ENCODE peak calls at places on chromosomes 6 and 20, in nine cellular contexts. O is HT-29; C is retina; D is IMR-90; T is fibroblast of pulmonary artery; U is fibroblast of lung; S is Daoy; M is HFFc6; R is stimulated activated CD4-positive, alpha-beta T cell treated with anti-CD3 and anti-CD28 coated beads, Interleukin-1b, Interleukin-23, amount 100 ng/mL, for 24 hours. J is an unnamed sample.

GRCh38 chr6:13488015-13488895 is 855 bp upstream of the GFOD1 start:
- DNase-seq in O (no peak), C (peak), D (peak), T (peak), U (peak), S (peak), M (no peak), R (no peak), J (no peak)

GRCh38 chr6:121516331-121516730 is 80.9 kb downstream of the GJA1 start:
- DNase-seq in O (no peak), C (no peak), D (peak), T (no peak), U (peak), S (peak), M (peak), R (no peak), J (no peak)

GRCh38 chr20:63920226-63920625 is 25.3 kb downstream of the DNAJC5 start:
- DNase-seq in O (no peak), C (no peak), D (no peak), T (no peak), U (no peak), S (no peak), M (no peak), R (no peak), J (no peak)

GRCh38 chr6:71465096-71465495 is 176.5 kb downstream of the OGFRL1 start:
- DNase-seq in O (no peak), C (no peak), D (no peak), T (no peak), U (no peak), S (no peak), M (no peak), R (no peak), J (no peak)

GRCh38 chr6:44508646-44509045 is 121.1 kb downstream of the CDC5L start:
- DNase-seq in O (no peak), C (no peak), D (peak), T (no peak), U (peak), S (peak), M (peak), R (no peak), J (no peak)

GRCh38 chr6:110323004-110323657 is 35.0 kb downstream of the METTL24 start:
- DNase-seq in O (no peak), C (peak), D (no peak), T (no peak), U (no peak), S (no peak), M (no peak), R (no peak), J (no peak)

GRCh38 chr6:16045238-16045637 is 83.6 kb upstream of the MYLIP start:
- DNase-seq in O (no peak), C (no peak), D (no peak), T (no peak), U (no peak), S (no peak), M (no peak), R (no peak), J (no peak)

GRCh38 chr6:125794342-125795137 is 3.8 kb downstream of the NCOA7 start:
- DNase-seq in O (peak), C (no peak), D (peak), T (peak), U (no peak), S (no peak), M (no peak), R (no peak), J (no peak)

GRCh38 chr6:170074907-170075306 is 216.0 kb downstream of the DLL1 start:
- DNase-seq in O (no peak), C (no peak), D (no peak), T (no peak), U (no peak), S (no peak), M (no peak), R (no peak), J (no peak)

GRCh38 chr20:21182832-21183563 is 57.1 kb downstream of the KIZ start:
- DNase-seq in O (peak), C (no peak), D (peak), T (peak), U (peak), S (peak), M (peak), R (no peak), J (no peak)

GRCh38 chr6:158923801-158924498 is 76.1 kb downstream of the RSPH3 start:
- DNase-seq in O (no peak), C (no peak), D (peak), T (no peak), U (peak), S (no peak), M (peak), R (no peak), J (no peak)

GRCh38 chr20:47209982-47210381 is 146.5 kb downstream of the ZMYND8 start:
- DNase-seq in O (no peak), C (no peak), D (no peak), T (no peak), U (no peak), S (no peak), M (no peak), R (no peak), J (no peak)

GRCh38 chr6:23414204-23414501 is 711.9 kb upstream of the NRSN1 start:
- DNase-seq in O (peak), C (peak), D (peak), T (peak), U (peak), S (peak), M (no peak), R (no peak), J (no peak)

GRCh38 chr6:134950482-134950881 is 581 bp upstream of the ALDH8A1 start:
- DNase-seq in O (no peak), C (no peak), D (no peak), T (no peak), U (no peak), S (no peak), M (no peak), R (no peak), J (no peak)

GRCh38 chr6:46642928-46643751 is 9.5 kb downstream of the CYP39A1 start:
- DNase-seq in O (no peak), C (no peak), D (no peak), T (no peak), U (no peak), S (no peak), M (no peak), R (no peak), J (no peak)

GRCh38 chr6:16420715-16421461 is 182.5 kb downstream of the GMPR start:
- DNase-seq in O (no peak), C (no peak), D (peak), T (peak), U (peak), S (no peak), M (peak), R (peak), J (peak)

GRCh38 chr6:5085638-5086293 is 625 bp downstream of the PPP1R3G start:
- DNase-seq in O (no peak), C (peak), D (peak), T (peak), U (peak), S (peak), M (no peak), R (no peak), J (no peak)

GRCh38 chr6:152922706-152923105 is 60.1 kb downstream of the FBXO5 start:
- DNase-seq in O (no peak), C (no peak), D (no peak), T (no peak), U (no peak), S (no peak), M (no peak), R (no peak), J (no peak)

GRCh38 chr6:74357329-74357728 is 661.3 kb downstream of the CD109 start:
- DNase-seq in O (no peak), C (no peak), D (peak), T (peak), U (peak), S (no peak), M (peak), R (no peak), J (no peak)

GRCh38 chr6:146526192-146526591 is 17.4 kb upstream of the RAB32 start:
- DNase-seq in O (no peak), C (no peak), D (no peak), T (peak), U (peak), S (no peak), M (peak), R (no peak), J (no peak)

GRCh38 chr6:78916411-78916810 is 49.1 kb downstream of the IRAK1BP1 start:
- DNase-seq in O (no peak), C (no peak), D (no peak), T (no peak), U (no peak), S (no peak), M (no peak), R (no peak), J (no peak)

GRCh38 chr6:134675110-134676038 is 274.5 kb downstream of the ALDH8A1 start:
- DNase-seq in O (no peak), C (no peak), D (no peak), T (no peak), U (no peak), S (no peak), M (no peak), R (no peak), J (no peak)